ENCODE peak calls at places on chromosomes 5 and 9, in nine cellular contexts. K is K562, D is transverse colon, E is breast epithelium, Y is upper lobe of left lung, B is prostate gland, I is stomach, V is HCT116, O is GM12892. P is an unnamed sample.

GRCh38 chr5:179974946-179975712 is 67.4 kb upstream of the TBC1D9B start:
- DNase-seq in K (peak), D (peak), E (no peak), Y (peak), B (no peak), I (no peak), V (no peak), O (peak), P (peak)

GRCh38 chr9:71793386-71794105 is 25.2 kb upstream of the CEMIP2 start:
- DNase-seq in K (no peak), D (no peak), E (no peak), Y (no peak), B (no peak), I (no peak), V (no peak), O (no peak), P (no peak)

GRCh38 chr5:6493681-6494454 is 45.2 kb downstream of the UBE2QL1 start:
- DNase-seq in K (no peak), D (no peak), E (no peak), Y (no peak), B (no peak), I (no peak), V (no peak), O (no peak), P (no peak)

GRCh38 chr5:158139161-158139560 is 280.2 kb upstream of the CLINT1 start:
- DNase-seq in K (no peak), D (no peak), E (no peak), Y (no peak), B (no peak), I (no peak), V (no peak), O (no peak), P (no peak)

GRCh38 chr9:34465468-34465867 is 6.9 kb downstream of the DNAI1 start:
- DNase-seq in K (no peak), D (no peak), E (no peak), Y (no peak), B (no peak), I (no peak), V (no peak), O (no peak), P (no peak)

GRCh38 chr9:5971740-5972139 is 43.7 kb downstream of the RANBP6 start:
- DNase-seq in K (no peak), D (no peak), E (no peak), Y (no peak), B (no peak), I (no peak), V (no peak), O (no peak), P (no peak)

GRCh38 chr5:141245250-141245717 is at the start of gene PCDHB15:
- DNase-seq in K (peak), D (peak), E (no peak), Y (no peak), B (no peak), I (no peak), V (no peak), O (no peak), P (no peak)

GRCh38 chr9:76215066-76215465 is 179.2 kb downstream of the RFK start:
- DNase-seq in K (no peak), D (no peak), E (peak), Y (no peak), B (no peak), I (no peak), V (no peak), O (no peak), P (no peak)

GRCh38 chr5:102681403-102681983 is 73.6 kb upstream of the PAM start:
- DNase-seq in K (peak), D (peak), E (peak), Y (no peak), B (peak), I (peak), V (peak), O (no peak), P (peak)

GRCh38 chr5:149939572-149939971 is 5.0 kb downstream of the PDE6A start:
- DNase-seq in K (no peak), D (no peak), E (no peak), Y (no peak), B (no peak), I (no peak), V (no peak), O (no peak), P (no peak)

GRCh38 chr5:372911-373709 is 51.6 kb downstream of the AHRR start:
- DNase-seq in K (no peak), D (no peak), E (peak), Y (peak), B (peak), I (peak), V (no peak), O (no peak), P (no peak)
- TF ChIP-seq POLR2A in K (no peak), D (no peak), E (no peak), Y (no peak), B (no peak), I (no peak), V (no peak), O (no peak), P (no peak)

GRCh38 chr5:119328753-119329602 is 26.8 kb upstream of the TNFAIP8 start:
- DNase-seq in K (no peak), D (peak), E (no peak), Y (peak), B (peak), I (no peak), V (no peak), O (no peak), P (no peak)
- TF ChIP-seq POLR2AphosphoS5 in K (no peak), D (peak), E (no peak), Y (no peak), B (peak), I (no peak), V (no peak), O (no peak), P (no peak)

GRCh38 chr5:52924458-52924857 is 64.7 kb upstream of the ITGA2 start:
- DNase-seq in K (no peak), D (no peak), E (no peak), Y (no peak), B (no peak), I (no peak), V (no peak), O (no peak), P (no peak)
- TF ChIP-seq POLR2A in K (no peak), D (no peak), E (no peak), Y (no peak), B (no peak), I (no peak), V (no peak), O (no peak), P (no peak)

GRCh38 chr5:1875843-1876671 is 6.7 kb downstream of the IRX4 start:
- DNase-seq in K (no peak), D (no peak), E (no peak), Y (peak), B (no peak), I (no peak), V (no peak), O (no peak), P (no peak)
- TF ChIP-seq POLR2AphosphoS5 in K (no peak), D (no peak), E (no peak), Y (no peak), B (no peak), I (no peak), V (no peak), O (no peak), P (no peak)

DNA sequence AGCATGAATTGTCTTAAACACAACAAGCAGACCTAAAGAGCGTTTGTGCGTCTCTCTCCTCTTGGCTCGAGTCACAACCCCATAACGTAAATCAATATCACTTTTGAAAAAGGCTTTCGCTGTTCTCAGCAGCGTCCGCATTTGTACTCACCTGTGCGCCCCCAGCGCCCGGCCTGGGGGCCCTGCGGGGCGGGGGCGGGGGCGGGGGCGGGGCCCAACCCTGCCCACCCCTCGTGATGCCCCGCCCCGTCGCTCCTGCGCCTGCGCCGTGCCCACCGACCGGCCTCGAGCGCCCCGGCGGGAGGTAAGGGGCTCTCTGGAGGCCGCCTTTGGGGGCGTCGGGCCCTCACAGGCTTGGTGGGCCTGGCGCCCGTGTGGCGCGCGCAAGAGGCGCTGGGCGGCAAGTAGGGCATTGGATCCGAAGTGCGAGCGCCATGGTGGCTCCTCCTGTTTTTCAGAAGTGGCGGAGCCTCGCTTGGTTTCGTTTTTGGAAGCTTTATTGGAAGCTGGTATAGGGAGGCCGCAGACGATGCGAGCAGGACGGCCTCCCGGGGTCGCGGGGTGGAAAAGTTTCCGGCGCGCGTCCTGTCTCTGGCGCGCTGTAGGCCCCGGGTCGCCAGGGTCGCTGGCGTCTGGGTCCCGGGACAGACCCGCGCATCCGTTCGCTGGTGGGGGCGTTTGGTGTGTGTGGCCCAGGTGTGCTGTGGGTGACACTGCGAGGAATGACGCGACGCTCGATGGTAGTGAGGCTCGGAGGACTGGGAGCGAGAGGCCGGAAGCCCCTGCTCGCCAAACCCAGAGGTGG is at the start of gene STX17:
- DNase-seq in K (peak), D (peak), E (peak), Y (peak), B (peak), I (peak), V (peak), O (peak), P (peak)
- TF ChIP-seq POLR2A in K (peak), D (peak), E (peak), Y (peak), B (peak), I (peak), V (peak), O (peak), P (peak)